ENCODE peak calls at places on chromosomes 7 and 10, in six cellular contexts. G is H1, N is neuronal stem cell, A is IMR-90, U is mesenchymal stem cell, I is mesendoderm. B is an unnamed sample.

GRCh38 chr7:74057216-74057925 is 26.2 kb upstream of the LIMK1 start:
- DNase-seq in I (no peak), A (no peak), G (no peak), N (no peak), U (no peak), B (no peak)

GRCh38 chr10:43842072-43842471 is 193.4 kb upstream of the ZNF32 start:
- DNase-seq in U (no peak), G (no peak), N (no peak), A (no peak), I (no peak), B (no peak)

GRCh38 chr7:6639032-6639431 is 1.9 kb downstream of the ZNF316 start:
- DNase-seq in N (no peak), I (no peak), A (no peak), G (no peak), U (no peak), B (no peak)

GRCh38 chr10:50604823-50605222 is 18.9 kb downstream of the SGMS1 start:
- DNase-seq in U (peak), A (no peak), I (no peak), N (no peak), G (no peak), B (no peak)

GRCh38 chr10:72333111-72334012 is 21.4 kb downstream of the DNAJB12 start:
- DNase-seq in A (no peak), G (no peak), U (no peak), I (no peak), N (no peak), B (no peak)

GRCh38 chr7:87966271-87966670 is 32.2 kb downstream of the ADAM22 start:
- DNase-seq in U (no peak), A (no peak), I (no peak), G (no peak), N (no peak), B (no peak)

GRCh38 chr10:121527690-121528089 is 70.6 kb downstream of the FGFR2 start:
- DNase-seq in G (no peak), A (peak), N (peak), I (peak), U (peak), B (no peak)

GRCh38 chr10:119029613-119030420 is at the start of gene NANOS1:
- DNase-seq in A (peak), N (peak), U (no peak), I (peak), G (peak), B (peak)

GRCh38 chr10:132705943-132706342 is 80.0 kb downstream of the NKX6-2 start:
- DNase-seq in I (no peak), A (no peak), G (no peak), U (no peak), N (no peak), B (no peak)

GRCh38 chr7:17300012-17300411 is 1.6 kb downstream of the AHR start:
- DNase-seq in G (no peak), I (no peak), A (no peak), N (no peak), U (no peak), B (no peak)

GRCh38 chr7:179209-179681 is 13.1 kb upstream of the FAM20C start:
- DNase-seq in G (no peak), I (no peak), A (no peak), U (no peak), N (no peak), B (no peak)

GRCh38 chr10:23158370-23158769 is 33.7 kb upstream of the PTF1A start:
- DNase-seq in I (peak), N (peak), U (peak), A (peak), G (peak), B (peak)

GRCh38 chr10:11213156-11213555 is 195.5 kb downstream of the CELF2 start:
- DNase-seq in I (no peak), N (no peak), U (no peak), A (no peak), G (no peak), B (no peak)

GRCh38 chr10:112435013-112435619 is 11.6 kb downstream of the ZDHHC6 start:
- DNase-seq in A (peak), N (no peak), G (no peak), I (peak), U (peak), B (no peak)

GRCh38 chr7:22728416-22729029 is 1.5 kb downstream of the IL6 start:
- DNase-seq in N (no peak), G (no peak), I (peak), U (peak), A (peak), B (no peak)

GRCh38 chr10:111656066-111656465 is 527.5 kb downstream of the GPAM start:
- DNase-seq in A (no peak), G (no peak), I (no peak), N (no peak), U (no peak), B (no peak)

GRCh38 chr10:131818510-131819234 is 82.1 kb upstream of the PPP2R2D start:
- DNase-seq in A (no peak), G (peak), U (no peak), N (no peak), I (no peak), B (no peak)

GRCh38 chr7:95126053-95126709 is 198.2 kb downstream of the PON1 start:
- DNase-seq in U (no peak), I (no peak), G (no peak), A (no peak), N (no peak), B (no peak)

GRCh38 chr10:103395754-103396066 is 565 bp downstream of the ATP5MK start:
- DNase-seq in N (peak), U (peak), I (peak), A (peak), G (no peak), B (no peak)

GRCh38 chr7:36670585-36671431 is 53.5 kb downstream of the AOAH start:
- DNase-seq in G (peak), U (peak), N (peak), A (peak), I (peak), B (peak)

GRCh38 chr7:153301908-153302307 is 542.4 kb downstream of the ACTR3B start:
- DNase-seq in N (peak), I (no peak), U (no peak), G (no peak), A (no peak), B (no peak)

GRCh38 chr10:82953909-82954308 is 1078.9 kb downstream of the NRG3 start:
- DNase-seq in N (no peak), U (no peak), A (no peak), G (no peak), I (no peak), B (no peak)

DNA sequence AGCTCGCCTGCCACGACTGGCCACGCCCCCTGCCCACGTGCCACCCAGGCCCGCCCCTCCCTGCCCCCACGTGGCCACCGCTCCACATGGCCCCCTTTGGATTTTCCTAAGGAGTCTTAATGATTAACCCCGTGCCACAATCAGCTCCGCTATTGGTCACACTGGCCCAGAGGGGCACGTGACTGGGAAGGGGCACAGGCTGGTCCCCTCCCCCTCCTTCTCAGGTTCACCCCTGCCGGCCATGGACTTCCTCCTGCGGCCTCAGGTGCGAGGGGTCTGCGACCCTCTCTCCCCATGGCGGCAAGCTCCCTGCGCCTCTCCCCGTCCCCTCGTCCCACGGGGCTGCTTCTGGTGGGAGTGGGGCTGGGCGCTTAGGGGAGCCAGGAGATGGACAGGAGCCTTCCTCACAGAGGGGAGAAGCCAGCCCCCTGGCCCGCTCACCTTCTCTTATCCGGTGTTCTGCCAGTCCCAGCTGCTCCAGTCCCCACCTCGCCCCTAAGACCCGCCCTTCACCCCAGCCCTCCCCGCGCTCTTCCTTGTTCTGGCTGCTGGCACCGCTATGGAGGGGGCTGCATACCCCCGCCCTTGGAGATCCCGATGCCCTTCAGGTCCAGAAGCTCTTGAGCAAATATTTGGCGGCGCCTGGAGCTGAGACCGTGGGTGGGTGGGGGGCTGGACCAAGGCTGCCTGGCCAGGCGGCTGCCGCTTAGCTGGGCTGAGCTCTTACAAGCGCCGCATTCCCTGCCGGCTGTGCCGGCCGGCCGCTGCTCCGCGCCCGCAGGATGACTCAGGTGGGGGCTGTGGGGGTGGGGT is 3.2 kb downstream of the SLC4A2 start:
- DNase-seq in A (peak), N (peak), G (peak), U (peak), I (peak), B (peak)
- H2AK5ac ChIP-seq in A (peak), N (peak), G (no peak), U (peak), I (no peak), B (no peak)

DNA sequence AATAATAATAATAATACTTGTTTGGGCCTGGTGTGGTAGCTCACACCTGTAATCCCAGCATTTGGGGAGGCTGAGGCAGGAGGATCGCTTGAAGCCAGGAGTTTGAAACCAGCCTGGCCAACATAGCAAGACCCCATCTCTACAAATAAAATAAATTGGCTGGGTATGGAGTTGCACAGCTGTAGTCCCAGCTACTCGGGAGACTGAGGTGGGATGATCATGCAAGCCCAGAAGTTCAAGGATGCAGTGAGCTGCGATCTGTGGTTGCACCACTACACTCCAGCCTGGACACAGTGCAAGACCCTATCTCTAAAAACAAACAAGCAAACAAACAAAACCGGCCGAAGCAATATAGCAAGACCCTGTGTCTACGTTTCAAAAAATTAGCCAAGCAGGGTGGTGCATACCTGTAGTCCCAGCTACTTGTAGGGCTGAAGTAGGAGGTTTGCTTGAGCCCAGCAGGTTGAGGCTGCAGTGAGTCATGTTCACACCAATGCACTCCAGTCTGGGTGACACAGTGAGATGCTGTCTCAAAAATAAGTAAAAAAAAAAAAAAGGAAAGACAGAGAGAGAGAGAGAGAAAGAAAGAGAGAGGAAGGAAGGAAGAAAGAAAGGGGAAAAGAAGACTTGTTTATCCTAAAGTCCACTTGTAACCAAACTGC is 85.6 kb upstream of the KDM7A start:
- DNase-seq in N (no peak), U (no peak), G (no peak), I (no peak), A (no peak), B (no peak)
- H3K18ac ChIP-seq in N (no peak), U (no peak), G (no peak), I (no peak), A (no peak), B (no peak)

DNA sequence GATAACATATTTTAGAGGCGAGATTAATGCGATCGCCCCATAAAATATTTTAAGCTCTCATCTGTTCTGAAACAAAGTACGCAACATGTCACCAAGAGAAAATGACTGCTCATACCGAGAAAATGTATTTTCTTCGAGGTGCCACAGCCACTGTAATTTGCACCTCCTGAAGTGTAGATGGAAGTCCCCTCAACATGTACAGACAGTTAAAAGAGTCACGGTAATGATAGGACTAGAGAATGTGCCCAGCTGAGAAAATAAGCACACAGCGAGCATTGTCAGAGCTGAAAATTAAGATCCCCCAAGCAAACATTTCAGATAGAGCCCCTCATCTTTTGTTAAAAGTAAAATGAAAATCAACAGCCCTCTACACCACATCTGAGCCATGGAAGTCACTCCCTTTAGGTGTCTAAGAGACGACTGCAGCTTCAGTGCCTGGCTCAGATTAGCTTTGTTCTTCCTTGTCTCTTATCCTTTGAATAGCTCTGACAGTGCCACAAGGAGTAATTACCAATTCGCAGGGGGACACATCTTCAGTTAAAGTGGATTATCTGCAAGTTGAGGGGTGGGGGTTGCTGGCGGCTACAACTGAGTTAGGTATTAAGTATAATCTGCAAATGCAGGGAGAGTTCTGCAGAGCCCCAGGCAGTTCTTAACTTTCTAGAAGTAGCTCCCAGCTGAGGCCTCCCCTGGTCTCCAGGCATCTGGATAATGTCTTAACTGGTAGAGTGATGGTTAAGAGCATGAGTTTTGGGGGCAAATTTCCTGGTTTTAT is 222.7 kb upstream of the C7orf33 start:
- DNase-seq in U (no peak), N (no peak), A (no peak), G (no peak), I (peak), B (no peak)
- H2BK5ac ChIP-seq in U (no peak), N (no peak), A (no peak), G (no peak), I (no peak), B (no peak)

GRCh38 chr7:26202019-26202985 is 757 bp downstream of the CBX3 start:
- DNase-seq in N (no peak), U (no peak), I (no peak), A (no peak), G (no peak), B (no peak)
- H2AK5ac ChIP-seq in N (peak), U (peak), I (peak), A (peak), G (no peak), B (no peak)

GRCh38 chr7:77716804-77717203 is 20.5 kb downstream of the RSBN1L start:
- DNase-seq in I (no peak), G (no peak), N (no peak), U (no peak), A (no peak), B (no peak)
- H3K18ac ChIP-seq in I (no peak), G (no peak), N (no peak), U (no peak), A (no peak), B (no peak)

GRCh38 chr7:143383642-143383957 is 2.5 kb downstream of the ZYX start:
- DNase-seq in I (no peak), N (no peak), A (no peak), G (no peak), U (no peak), B (no peak)

GRCh38 chr7:143382791-143383641 is 1.9 kb downstream of the ZYX start:
- DNase-seq in G (no peak), U (no peak), I (no peak), A (no peak), N (no peak), B (peak)

GRCh38 chr7:143381427-143382125 is 431 bp downstream of the ZYX start:
- DNase-seq in N (no peak), U (peak), I (no peak), G (no peak), A (peak), B (peak)

GRCh38 chr7:143380646-143381426 is at the start of gene ZYX:
- DNase-seq in I (peak), G (peak), U (peak), A (peak), N (peak), B (peak)

GRCh38 chr7:143382126-143382790 is 1.1 kb downstream of the ZYX start:
- DNase-seq in G (no peak), A (no peak), I (no peak), U (no peak), N (no peak), B (no peak)
- H2BK5ac ChIP-seq in G (peak), A (peak), I (peak), U (peak), N (peak), B (no peak)